ENCODE peak calls at places on chromosome 15, in five cellular contexts. S, M, O, P and K are unnamed samples.

GRCh38 chr15:79170256-79170664 is 79.7 kb upstream of the RASGRF1 start:
- DNase-seq in P (no peak), O (no peak), M (no peak), S (no peak), K (peak; percentile 74)

GRCh38 chr15:80265021-80265420 is 13.0 kb upstream of the CTXND1 start:
- DNase-seq in S (no peak), M (peak; percentile 27), P (no peak), O (no peak), K (peak; percentile 64)

GRCh38 chr15:68416158-68416535 is 15.8 kb downstream of the ITGA11 start:
- DNase-seq in M (no peak), P (no peak), O (no peak), S (no peak), K (no peak)

GRCh38 chr15:85642693-85643058 is 152.0 kb downstream of the KLHL25 start:
- DNase-seq in O (peak; percentile 59), M (no peak), S (no peak), P (no peak), K (peak; percentile 75)

GRCh38 chr15:64246364-64247189 is 83.8 kb upstream of the PPIB start:
- DNase-seq in P (no peak), M (no peak), O (peak; percentile 89), S (peak; percentile 75), K (peak; percentile 92)

GRCh38 chr15:63715818-63716217 is 117.9 kb downstream of the HERC1 start:
- DNase-seq in M (no peak), P (no peak), S (no peak), O (no peak), K (peak; percentile 39)

GRCh38 chr15:88664151-88664778 is 25.4 kb downstream of the ISG20 start:
- DNase-seq in M (no peak), O (no peak), P (no peak), S (no peak), K (no peak)

GRCh38 chr15:25678498-25678865 is 184.6 kb downstream of the ATP10A start:
- DNase-seq in M (no peak), O (no peak), S (no peak), P (no peak), K (no peak)

GRCh38 chr15:57496946-57497944 is 94.5 kb upstream of the MYZAP start:
- DNase-seq in O (no peak), S (no peak), M (no peak), P (peak; percentile 49), K (no peak)

GRCh38 chr15:90838066-90838465 is 30.3 kb upstream of the FURIN start:
- DNase-seq in M (no peak), O (no peak), P (no peak), S (no peak), K (no peak)

GRCh38 chr15:58932791-58933310 is 628 bp downstream of the SLTM start:
- DNase-seq in P (no peak), S (no peak), O (peak; percentile 17), M (peak; percentile 12), K (peak; percentile 75)

GRCh38 chr15:87326274-87326673 is 930.3 kb downstream of the NTRK3 start:
- DNase-seq in M (no peak), S (no peak), P (no peak), O (peak; percentile 23), K (no peak)

GRCh38 chr15:36790891-36791290 is 211.5 kb downstream of the CDIN1 start:
- DNase-seq in M (no peak), S (no peak), O (no peak), P (no peak), K (no peak)

GRCh38 chr15:39578851-39579486 is 1.9 kb upstream of the THBS1 start:
- DNase-seq in M (no peak), S (no peak), O (peak; percentile 20), P (no peak), K (peak; percentile 42)

GRCh38 chr15:60721232-60721576 is 242.3 kb upstream of the ICE2 start:
- DNase-seq in S (no peak), M (no peak), O (no peak), P (no peak), K (no peak)

GRCh38 chr15:58608129-58608590 is 141.3 kb downstream of the ADAM10 start:
- DNase-seq in O (peak; percentile 22), S (no peak), P (no peak), M (no peak), K (peak; percentile 70)

GRCh38 chr15:78930577-78931388 is 14.1 kb downstream of the CTSH start:
- DNase-seq in O (peak; percentile 89), S (peak; percentile 94), M (no peak), P (no peak), K (peak; percentile 98)

GRCh38 chr15:34993877-34994276 is 5.8 kb upstream of the ZNF770 start:
- DNase-seq in M (no peak), S (no peak), O (no peak), P (no peak), K (no peak)

GRCh38 chr15:66862111-66862815 is 160.2 kb downstream of the SMAD6 start:
- DNase-seq in O (no peak), M (no peak), P (no peak), S (no peak), K (peak; percentile 84)

GRCh38 chr15:85690546-85691226 is 104.0 kb downstream of the KLHL25 start:
- DNase-seq in M (no peak), P (no peak), O (no peak), S (no peak), K (peak; percentile 27)

GRCh38 chr15:90871097-90871715 is 2.8 kb downstream of the FURIN start:
- DNase-seq in M (no peak), S (no peak), P (no peak), O (peak; percentile 47), K (peak; percentile 68)

GRCh38 chr15:75214293-75215096 is 12.8 kb downstream of the C15orf39 start:
- DNase-seq in P (no peak), M (no peak), O (no peak), S (no peak), K (no peak)

GRCh38 chr15:79431636-79432344 is at the start of gene MINAR1:
- DNase-seq in S (peak; percentile 20), P (no peak), M (no peak), O (peak; percentile 42), K (peak; percentile 80)

GRCh38 chr15:39447431-39447830 is 133.4 kb upstream of the THBS1 start:
- DNase-seq in O (no peak), S (no peak), M (no peak), P (no peak), K (no peak)

GRCh38 chr15:96969892-96970710 is 639.6 kb downstream of the NR2F2 start:
- DNase-seq in S (no peak), O (no peak), P (no peak), M (no peak), K (no peak)

GRCh38 chr15:44781128-44781810 is 44.9 kb downstream of the TRIM69 start:
- DNase-seq in O (no peak), S (no peak), P (no peak), M (no peak), K (no peak)

GRCh38 chr15:67832965-67833503 is 6.8 kb downstream of the RNU6-1 start:
- DNase-seq in M (no peak), S (no peak), O (no peak), P (no peak), K (no peak)

GRCh38 chr15:90563460-90563859 is 33.7 kb downstream of the CRTC3 start:
- DNase-seq in O (no peak), M (no peak), S (no peak), P (no peak), K (no peak)

GRCh38 chr15:78315686-78316085 is 16.3 kb upstream of the SKIC8 start:
- DNase-seq in P (peak; percentile 21), M (no peak), S (no peak), O (no peak), K (no peak)

GRCh38 chr15:72515591-72516389 is 41.7 kb downstream of the ARIH1 start:
- DNase-seq in M (no peak), P (no peak), O (peak; percentile 27), S (no peak), K (no peak)